ENCODE peak calls at places on chromosomes 11 and 22, in ten cellular contexts. N, X, D, A, V, W, L, F, O and E are unnamed samples.

GRCh38 chr11:69327741-69328191 is 33.8 kb downstream of the MYEOV start:
- DNase-seq in N (no peak), X (no peak), D (no peak), A (no peak), V (peak; percentile 43), W (no peak), L (no peak), F (no peak), O (peak; percentile 43), E (no peak)

GRCh38 chr22:44738347-44738715 is 14.0 kb upstream of the ARHGAP8 start:
- DNase-seq in N (no peak), X (no peak), D (no peak), A (no peak), V (peak; percentile 91), W (no peak), L (peak; percentile 58), F (peak; percentile 88), O (no peak), E (peak; percentile 58)

GRCh38 chr11:69705246-69705856 is 1.5 kb upstream of the FGF19 start:
- DNase-seq in N (no peak), X (no peak), D (no peak), A (no peak), V (no peak), W (no peak), L (no peak), F (no peak), O (no peak), E (no peak)

GRCh38 chr11:94325681-94326080 is 21.3 kb downstream of the IZUMO1R start:
- DNase-seq in N (no peak), X (no peak), D (peak; percentile 32), A (no peak), V (peak; percentile 91), W (no peak), L (peak; percentile 26), F (no peak), O (peak; percentile 69), E (peak; percentile 9)

GRCh38 chr11:45089251-45089650 is 57.2 kb upstream of the PRDM11 start:
- DNase-seq in N (no peak), X (no peak), D (no peak), A (peak; percentile 60), V (no peak), W (peak; percentile 98), L (no peak), F (peak; percentile 91), O (no peak), E (peak; percentile 62)

GRCh38 chr11:82794490-82794889 is 60.8 kb upstream of the FAM181B start:
- DNase-seq in N (no peak), X (no peak), D (no peak), A (no peak), V (no peak), W (peak; percentile 42), L (no peak), F (no peak), O (no peak), E (no peak)

GRCh38 chr11:66109294-66109693 is 39.2 kb downstream of the PACS1 start:
- DNase-seq in N (no peak), X (no peak), D (no peak), A (no peak), V (no peak), W (no peak), L (no peak), F (no peak), O (no peak), E (no peak)

GRCh38 chr11:7635137-7635536 is 38.2 kb downstream of the CYB5R2 start:
- DNase-seq in N (peak; percentile 52), X (peak; percentile 32), D (no peak), A (no peak), V (no peak), W (no peak), L (peak; percentile 32), F (no peak), O (no peak), E (no peak)

GRCh38 chr22:30288414-30289125 is 735 bp downstream of the CASTOR1 start:
- DNase-seq in N (no peak), X (no peak), D (no peak), A (no peak), V (no peak), W (no peak), L (no peak), F (no peak), O (peak; percentile 66), E (no peak)

GRCh38 chr22:35596821-35597220 is 20.3 kb downstream of the MB start:
- DNase-seq in N (no peak), X (no peak), D (peak; percentile 86), A (no peak), V (peak; percentile 85), W (no peak), L (no peak), F (peak; percentile 23), O (no peak), E (peak; percentile 33)

GRCh38 chr11:31809857-31810778 is 1.0 kb downstream of the PAX6 start:
- DNase-seq in N (no peak), X (no peak), D (peak; percentile 67), A (no peak), V (peak; percentile 71), W (peak; percentile 41), L (no peak), F (peak; percentile 75), O (no peak), E (peak; percentile 65)

GRCh38 chr11:102794382-102794781 is 3.6 kb downstream of the MMP1 start:
- DNase-seq in N (no peak), X (peak; percentile 42), D (peak; percentile 19), A (peak; percentile 40), V (peak; percentile 64), W (peak; percentile 10), L (no peak), F (no peak), O (no peak), E (peak; percentile 59)

GRCh38 chr11:74474316-74474715 is 7.0 kb upstream of the KCNE3 start:
- DNase-seq in N (peak; percentile 18), X (no peak), D (no peak), A (no peak), V (no peak), W (no peak), L (no peak), F (no peak), O (no peak), E (no peak)

GRCh38 chr11:9014826-9015225 is 11.0 kb upstream of the NRIP3 start:
- DNase-seq in N (no peak), X (no peak), D (no peak), A (no peak), V (no peak), W (no peak), L (no peak), F (no peak), O (no peak), E (no peak)

GRCh38 chr11:128893578-128894295 is 2.6 kb downstream of the KCNJ5 start:
- DNase-seq in N (no peak), X (no peak), D (no peak), A (no peak), V (peak; percentile 54), W (no peak), L (no peak), F (no peak), O (no peak), E (no peak)

GRCh38 chr11:77547047-77547836 is 42.5 kb upstream of the AQP11 start:
- DNase-seq in N (no peak), X (no peak), D (no peak), A (no peak), V (no peak), W (no peak), L (no peak), F (no peak), O (no peak), E (no peak)

GRCh38 chr11:128694618-128695481 is 978 bp downstream of the FLI1 start:
- DNase-seq in N (no peak), X (no peak), D (peak; percentile 13), A (no peak), V (no peak), W (peak; percentile 30), L (no peak), F (peak; percentile 81), O (peak; percentile 78), E (peak; percentile 43)

GRCh38 chr11:100980156-100980555 is 149.5 kb downstream of the PGR start:
- DNase-seq in N (no peak), X (no peak), D (no peak), A (no peak), V (no peak), W (no peak), L (no peak), F (no peak), O (no peak), E (no peak)

GRCh38 chr22:26615830-26616435 is 1.9 kb downstream of the CRYBB1 start:
- DNase-seq in N (no peak), X (no peak), D (no peak), A (no peak), V (no peak), W (no peak), L (no peak), F (no peak), O (no peak), E (no peak)

GRCh38 chr11:116895053-116895757 is 57.8 kb upstream of the APOA1 start:
- DNase-seq in N (no peak), X (no peak), D (peak; percentile 60), A (no peak), V (peak; percentile 77), W (no peak), L (no peak), F (no peak), O (no peak), E (peak; percentile 15)

GRCh38 chr22:19767427-19768380 is 7.1 kb downstream of the TBX1 start:
- DNase-seq in N (no peak), X (no peak), D (no peak), A (no peak), V (no peak), W (no peak), L (no peak), F (peak; percentile 76), O (no peak), E (no peak)

GRCh38 chr11:57324154-57324885 is 432 bp downstream of the TNKS1BP1 start:
- DNase-seq in N (peak; percentile 47), X (peak; percentile 41), D (peak; percentile 76), A (no peak), V (peak; percentile 92), W (peak; percentile 50), L (peak; percentile 64), F (peak; percentile 90), O (peak; percentile 80), E (peak; percentile 39)

GRCh38 chr11:46618789-46619188 is 1.4 kb downstream of the ATG13 start:
- DNase-seq in N (no peak), X (no peak), D (no peak), A (no peak), V (no peak), W (no peak), L (no peak), F (no peak), O (no peak), E (no peak)

GRCh38 chr22:45246060-45246985 is 5.6 kb upstream of the KIAA0930 start:
- DNase-seq in N (no peak), X (no peak), D (no peak), A (peak; percentile 97), V (peak; percentile 98), W (peak; percentile 76), L (peak; percentile 61), F (peak; percentile 78), O (no peak), E (peak; percentile 94)

GRCh38 chr11:36540998-36541397 is 26.8 kb upstream of the RAG1 start:
- DNase-seq in N (peak; percentile 6), X (peak; percentile 11), D (peak; percentile 9), A (peak; percentile 37), V (peak; percentile 72), W (peak; percentile 34), L (peak; percentile 57), F (no peak), O (no peak), E (peak; percentile 36)

GRCh38 chr11:86952933-86953637 is 2.1 kb downstream of the FZD4 start:
- DNase-seq in N (no peak), X (no peak), D (no peak), A (no peak), V (no peak), W (peak; percentile 3), L (no peak), F (no peak), O (no peak), E (no peak)

GRCh38 chr11:66854231-66854661 is 2.6 kb upstream of the LRFN4 start:
- DNase-seq in N (no peak), X (no peak), D (no peak), A (no peak), V (no peak), W (no peak), L (no peak), F (peak; percentile 43), O (peak; percentile 49), E (no peak)

GRCh38 chr22:17035246-17035645 is 27.2 kb upstream of the GAB4 start:
- DNase-seq in N (no peak), X (no peak), D (no peak), A (no peak), V (no peak), W (peak; percentile 89), L (no peak), F (no peak), O (no peak), E (peak; percentile 47)